ENCODE peak calls at places on chromosomes 5 and 9, in five cellular contexts. V is uterus, Q is breast epithelium, O is sigmoid colon, G is right lobe of liver. T is an unnamed sample.

GRCh38 chr5:76601470-76601869 is 21.7 kb downstream of the F2RL2 start:
- DNase-seq in V (peak; percentile 24), Q (no peak), O (no peak), G (no peak), T (no peak)

GRCh38 chr9:132114102-132114707 is 34.5 kb upstream of the MED27 start:
- DNase-seq in V (no peak), Q (peak; percentile 69), O (no peak), G (peak; percentile 57), T (peak; percentile 40)

GRCh38 chr9:32399110-32399815 is 14.8 kb downstream of the ACO1 start:
- DNase-seq in V (no peak), Q (no peak), O (no peak), G (no peak), T (no peak)

GRCh38 chr5:105475401-105475800 is 1912.8 kb upstream of the NUDT12 start:
- DNase-seq in V (no peak), Q (no peak), O (no peak), G (no peak), T (no peak)

GRCh38 chr9:131530546-131530929 is 525 bp downstream of the UCK1 start:
- DNase-seq in V (peak; percentile 42), Q (no peak), O (peak; percentile 76), G (peak; percentile 47), T (no peak)

GRCh38 chr5:131671994-131672655 is 37.1 kb upstream of the RAPGEF6 start:
- DNase-seq in V (peak; percentile 60), Q (no peak), O (no peak), G (no peak), T (no peak)

GRCh38 chr5:140926211-140926902 is at the start of gene PCDHAC1:
- DNase-seq in V (peak; percentile 74), Q (peak; percentile 79), O (peak; percentile 85), G (peak; percentile 85), T (peak; percentile 31)

GRCh38 chr9:114047717-114048116 is 30.4 kb downstream of the AMBP start:
- DNase-seq in V (no peak), Q (peak; percentile 22), O (peak; percentile 19), G (no peak), T (no peak)

GRCh38 chr5:97534166-97534565 is 351.1 kb upstream of the RIOK2 start:
- DNase-seq in V (peak; percentile 18), Q (no peak), O (no peak), G (no peak), T (peak; percentile 35)

GRCh38 chr9:137296214-137297059 is 5.6 kb downstream of the NRARP start:
- DNase-seq in V (no peak), Q (no peak), O (no peak), G (peak; percentile 89), T (no peak)
- TF ChIP-seq POLR2A in V (no peak), Q (no peak), O (peak; percentile 30), G (peak; percentile 55), T (no peak)

GRCh38 chr9:109120204-109120789 is 550 bp upstream of the TMEM245 start:
- DNase-seq in V (no peak), Q (no peak), O (no peak), G (no peak), T (no peak)
- TF ChIP-seq POLR2A in V (no peak), Q (no peak), O (no peak), G (no peak), T (no peak)

GRCh38 chr5:102754499-102755424 is at the start of gene PAM:
- DNase-seq in V (peak; percentile 59), Q (peak; percentile 69), O (peak; percentile 88), G (peak; percentile 83), T (peak; percentile 70)
- TF ChIP-seq POLR2A in V (peak; percentile 56), Q (no peak), O (no peak), G (no peak), T (peak; percentile 63)

DNA sequence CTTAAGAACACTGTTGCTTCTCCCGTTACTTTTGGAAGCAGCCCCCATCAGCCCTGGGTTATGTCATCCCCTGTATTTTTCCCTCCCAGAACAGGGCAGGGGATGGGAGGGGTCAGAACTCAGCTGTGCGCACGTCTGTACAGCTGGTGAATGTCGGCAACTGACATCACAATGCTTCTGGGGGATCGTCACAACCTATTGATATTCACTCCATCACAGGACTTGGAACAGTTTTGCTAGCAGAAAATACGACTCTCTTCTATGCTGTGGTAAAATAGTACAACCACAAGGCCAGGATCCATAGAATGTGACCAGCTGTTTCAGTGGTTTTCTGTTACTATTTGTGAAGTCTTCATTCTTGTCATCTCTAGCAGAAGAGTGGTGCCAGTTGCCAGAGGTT is 77.0 kb upstream of the KLF4 start:
- DNase-seq in V (no peak), Q (no peak), O (no peak), G (no peak), T (no peak)
- TF ChIP-seq POLR2A in V (no peak), Q (no peak), O (no peak), G (no peak), T (no peak)

GRCh38 chr5:94397508-94397907 is 220.9 kb downstream of the KIAA0825 start:
- DNase-seq in V (no peak), Q (no peak), O (no peak), G (no peak), T (no peak)
- TF ChIP-seq POLR2A in V (no peak), Q (no peak), O (no peak), G (no peak), T (no peak)